ENCODE peak calls at places on chromosomes 7 and 10, in four cellular contexts. One of them, this sample, is unnamed. For H3K4me1, the result is how much of the 10 kb centered on the place peaks cover.

GRCh38 chr7:45687185-45687560 is 113.0 kb downstream of the ADCY1 start:
- DNase-seq in GM23248: no peak
- DNase-seq in colonic mucosa: peak
- DNase-seq in CD8-positive, alpha-beta memory T cell: no peak
- DNase-seq in this sample: no peak

GRCh38 chr10:78045856-78046255 is 12.2 kb downstream of the RPS24 start:
- DNase-seq in GM23248: no peak
- DNase-seq in colonic mucosa: no peak
- DNase-seq in CD8-positive, alpha-beta memory T cell: no peak
- DNase-seq in this sample: no peak

GRCh38 chr10:83545901-83546391 is 593.4 kb upstream of the GHITM start:
- DNase-seq in GM23248: no peak
- DNase-seq in colonic mucosa: no peak
- DNase-seq in CD8-positive, alpha-beta memory T cell: no peak
- DNase-seq in this sample: no peak

GRCh38 chr10:78528749-78529204 is 495.1 kb downstream of the RPS24 start:
- DNase-seq in GM23248: no peak
- DNase-seq in colonic mucosa: no peak
- DNase-seq in CD8-positive, alpha-beta memory T cell: no peak
- DNase-seq in this sample: no peak

GRCh38 chr7:159114981-159115380 is 29.7 kb downstream of the VIPR2 start:
- DNase-seq in GM23248: no peak
- DNase-seq in colonic mucosa: no peak
- DNase-seq in CD8-positive, alpha-beta memory T cell: no peak
- DNase-seq in this sample: no peak

GRCh38 chr10:87546221-87546620 is 41.5 kb downstream of the MINPP1 start:
- DNase-seq in GM23248: peak
- DNase-seq in colonic mucosa: no peak
- DNase-seq in CD8-positive, alpha-beta memory T cell: no peak
- DNase-seq in this sample: no peak

GRCh38 chr7:143279186-143280098 is 5.3 kb upstream of the TMEM139 start:
- DNase-seq in GM23248: peak
- DNase-seq in colonic mucosa: no peak
- DNase-seq in CD8-positive, alpha-beta memory T cell: peak
- DNase-seq in this sample: peak

GRCh38 chr7:158407581-158408331 is 179.9 kb downstream of the PTPRN2 start:
- DNase-seq in GM23248: peak
- DNase-seq in colonic mucosa: no peak
- DNase-seq in CD8-positive, alpha-beta memory T cell: no peak
- DNase-seq in this sample: peak

GRCh38 chr7:134515569-134516468 is 11.5 kb upstream of the AKR1B10 start:
- DNase-seq in GM23248: peak
- DNase-seq in colonic mucosa: no peak
- DNase-seq in CD8-positive, alpha-beta memory T cell: no peak
- DNase-seq in this sample: peak

GRCh38 chr10:118910702-118911101 is 118.8 kb upstream of the NANOS1 start:
- DNase-seq in GM23248: no peak
- DNase-seq in colonic mucosa: no peak
- DNase-seq in CD8-positive, alpha-beta memory T cell: no peak
- DNase-seq in this sample: no peak

GRCh38 chr7:81877890-81878289 is 108.0 kb upstream of the HGF start:
- DNase-seq in GM23248: no peak
- DNase-seq in colonic mucosa: no peak
- DNase-seq in CD8-positive, alpha-beta memory T cell: no peak
- DNase-seq in this sample: no peak

GRCh38 chr10:71531485-71532446 is 135.0 kb downstream of the CDH23 start:
- DNase-seq in GM23248: peak
- DNase-seq in colonic mucosa: no peak
- DNase-seq in CD8-positive, alpha-beta memory T cell: no peak
- DNase-seq in this sample: no peak

GRCh38 chr7:102208826-102209225 is 77.8 kb upstream of the SH2B2 start:
- DNase-seq in GM23248: no peak
- DNase-seq in colonic mucosa: no peak
- DNase-seq in CD8-positive, alpha-beta memory T cell: no peak
- DNase-seq in this sample: no peak

GRCh38 chr7:27153526-27153925 is 1.1 kb upstream of the HOXA3 start:
- DNase-seq in GM23248: no peak
- DNase-seq in colonic mucosa: peak
- DNase-seq in CD8-positive, alpha-beta memory T cell: no peak
- DNase-seq in this sample: no peak

GRCh38 chr7:139741813-139742344 is 35.9 kb downstream of the HIPK2 start:
- DNase-seq in GM23248: peak
- DNase-seq in colonic mucosa: no peak
- DNase-seq in CD8-positive, alpha-beta memory T cell: no peak
- DNase-seq in this sample: no peak

GRCh38 chr7:155206286-155207020 is 91.2 kb upstream of the INSIG1 start:
- DNase-seq in GM23248: peak
- DNase-seq in colonic mucosa: peak
- DNase-seq in CD8-positive, alpha-beta memory T cell: no peak
- DNase-seq in this sample: peak

GRCh38 chr10:76643465-76643864 is 994.1 kb downstream of the KCNMA1 start:
- DNase-seq in GM23248: no peak
- DNase-seq in colonic mucosa: peak
- DNase-seq in CD8-positive, alpha-beta memory T cell: no peak
- DNase-seq in this sample: no peak

GRCh38 chr10:87692956-87693484 is 33.3 kb downstream of the PAPSS2 start:
- DNase-seq in GM23248: no peak
- DNase-seq in colonic mucosa: no peak
- DNase-seq in CD8-positive, alpha-beta memory T cell: no peak
- DNase-seq in this sample: no peak

GRCh38 chr10:34348917-34349509 is 466.1 kb downstream of the PARD3 start:
- DNase-seq in GM23248: no peak
- DNase-seq in colonic mucosa: no peak
- DNase-seq in CD8-positive, alpha-beta memory T cell: no peak
- DNase-seq in this sample: no peak

GRCh38 chr7:332646-333398 is 42.9 kb downstream of the FOXL3 start:
- DNase-seq in GM23248: peak
- DNase-seq in colonic mucosa: peak
- DNase-seq in CD8-positive, alpha-beta memory T cell: peak
- DNase-seq in this sample: peak

GRCh38 chr10:84181631-84182030 is 8.0 kb downstream of the GPR15LG start:
- DNase-seq in GM23248: no peak
- DNase-seq in colonic mucosa: no peak
- DNase-seq in CD8-positive, alpha-beta memory T cell: no peak
- DNase-seq in this sample: no peak

GRCh38 chr10:90856964-90857634 is 740 bp downstream of the HTR7 start:
- DNase-seq in GM23248: peak
- DNase-seq in colonic mucosa: no peak
- DNase-seq in CD8-positive, alpha-beta memory T cell: peak
- DNase-seq in this sample: no peak

GRCh38 chr7:118045629-118046028 is 138.3 kb upstream of the LSM8 start:
- DNase-seq in GM23248: no peak
- DNase-seq in colonic mucosa: no peak
- DNase-seq in CD8-positive, alpha-beta memory T cell: no peak
- DNase-seq in this sample: no peak

GRCh38 chr10:60048146-60048545 is 141.8 kb upstream of the CCDC6 start:
- DNase-seq in GM23248: no peak
- DNase-seq in colonic mucosa: peak
- DNase-seq in CD8-positive, alpha-beta memory T cell: no peak
- DNase-seq in this sample: no peak

GRCh38 chr10:72593963-72594362 is 31.9 kb downstream of the MICU1 start:
- DNase-seq in GM23248: no peak
- DNase-seq in colonic mucosa: no peak
- DNase-seq in CD8-positive, alpha-beta memory T cell: no peak
- DNase-seq in this sample: no peak

GRCh38 chr10:29596826-29597225 is 37.9 kb downstream of the SVIL start:
- DNase-seq in GM23248: no peak
- DNase-seq in colonic mucosa: no peak
- DNase-seq in CD8-positive, alpha-beta memory T cell: no peak
- DNase-seq in this sample: no peak

GRCh38 chr7:20114463-20114862 is 102.7 kb downstream of the MACC1 start:
- DNase-seq in GM23248: peak
- DNase-seq in colonic mucosa: no peak
- DNase-seq in CD8-positive, alpha-beta memory T cell: no peak
- DNase-seq in this sample: peak

GRCh38 chr7:20340839-20341238 is 10.1 kb downstream of the ITGB8 start:
- DNase-seq in GM23248: no peak
- DNase-seq in colonic mucosa: peak
- DNase-seq in CD8-positive, alpha-beta memory T cell: no peak
- DNase-seq in this sample: no peak

GRCh38 chr7:75656740-75657139 is 82.0 kb downstream of the HIP1 start:
- DNase-seq in GM23248: no peak
- DNase-seq in colonic mucosa: no peak
- DNase-seq in CD8-positive, alpha-beta memory T cell: no peak
- DNase-seq in this sample: no peak

GRCh38 chr7:113519447-113519846 is 399.4 kb downstream of the PPP1R3A start:
- DNase-seq in GM23248: no peak
- DNase-seq in colonic mucosa: no peak
- DNase-seq in CD8-positive, alpha-beta memory T cell: no peak
- DNase-seq in this sample: no peak

GRCh38 chr7:132138817-132139216 is 437.5 kb downstream of the PLXNA4 start:
- DNase-seq in GM23248: peak
- DNase-seq in colonic mucosa: no peak
- DNase-seq in CD8-positive, alpha-beta memory T cell: no peak
- DNase-seq in this sample: no peak

GRCh38 chr7:152602962-152603361 is 73.0 kb downstream of the XRCC2 start:
- DNase-seq in GM23248: no peak
- DNase-seq in colonic mucosa: no peak
- DNase-seq in CD8-positive, alpha-beta memory T cell: no peak
- DNase-seq in this sample: no peak

GRCh38 chr10:72802291-72803118 is 91.0 kb upstream of the OIT3 start:
- DNase-seq in GM23248: peak
- DNase-seq in colonic mucosa: no peak
- DNase-seq in CD8-positive, alpha-beta memory T cell: no peak
- DNase-seq in this sample: peak

GRCh38 chr7:2838873-2839578 is 5.1 kb downstream of the GNA12 start:
- DNase-seq in GM23248: no peak
- DNase-seq in colonic mucosa: no peak
- DNase-seq in CD8-positive, alpha-beta memory T cell: no peak
- DNase-seq in this sample: no peak

GRCh38 chr7:47586925-47587324 is 5.0 kb upstream of the TNS3 start:
- DNase-seq in GM23248: no peak
- DNase-seq in colonic mucosa: no peak
- DNase-seq in CD8-positive, alpha-beta memory T cell: no peak
- DNase-seq in this sample: no peak

GRCh38 chr10:93115661-93116383 is 42.1 kb downstream of the CYP26A1 start:
- DNase-seq in GM23248: peak
- DNase-seq in colonic mucosa: peak
- DNase-seq in CD8-positive, alpha-beta memory T cell: peak
- DNase-seq in this sample: peak

GRCh38 chr7:123784263-123784662 is 35.5 kb upstream of the WASL start:
- DNase-seq in GM23248: no peak
- DNase-seq in colonic mucosa: no peak
- DNase-seq in CD8-positive, alpha-beta memory T cell: no peak
- DNase-seq in this sample: peak

GRCh38 chr10:131580674-131581073 is 269.2 kb upstream of the TCERG1L start:
- DNase-seq in GM23248: no peak
- DNase-seq in colonic mucosa: no peak
- DNase-seq in CD8-positive, alpha-beta memory T cell: no peak
- DNase-seq in this sample: no peak

GRCh38 chr10:21912583-21912982 is 90.9 kb downstream of the DNAJC1 start:
- DNase-seq in GM23248: peak
- DNase-seq in colonic mucosa: no peak
- DNase-seq in CD8-positive, alpha-beta memory T cell: no peak
- DNase-seq in this sample: no peak
- H3K4me1 ChIP-seq in GM23248: under half
- H3K4me1 ChIP-seq in colonic mucosa: under half
- H3K4me1 ChIP-seq in CD8-positive, alpha-beta memory T cell: under half
- H3K4me1 ChIP-seq in this sample: under half

GRCh38 chr7:129370812-129371211 is 63.4 kb upstream of the STRIP2 start:
- DNase-seq in GM23248: no peak
- DNase-seq in colonic mucosa: no peak
- DNase-seq in CD8-positive, alpha-beta memory T cell: no peak
- DNase-seq in this sample: no peak

GRCh38 chr7:129373651-129374428 is 60.4 kb upstream of the STRIP2 start:
- DNase-seq in GM23248: no peak
- DNase-seq in colonic mucosa: no peak
- DNase-seq in CD8-positive, alpha-beta memory T cell: no peak
- DNase-seq in this sample: no peak

GRCh38 chr7:129367700-129368388 is 66.4 kb upstream of the STRIP2 start:
- DNase-seq in GM23248: peak
- DNase-seq in colonic mucosa: peak
- DNase-seq in CD8-positive, alpha-beta memory T cell: peak
- DNase-seq in this sample: peak

GRCh38 chr7:129367349-129367699 is 66.9 kb upstream of the STRIP2 start:
- DNase-seq in GM23248: no peak
- DNase-seq in colonic mucosa: no peak
- DNase-seq in CD8-positive, alpha-beta memory T cell: no peak
- DNase-seq in this sample: no peak

GRCh38 chr7:129368389-129368986 is 65.7 kb upstream of the STRIP2 start:
- DNase-seq in GM23248: no peak
- DNase-seq in colonic mucosa: no peak
- DNase-seq in CD8-positive, alpha-beta memory T cell: no peak
- DNase-seq in this sample: no peak
- H3K4me3 ChIP-seq in GM23248: no peak
- H3K4me3 ChIP-seq in colonic mucosa: peak
- H3K4me3 ChIP-seq in CD8-positive, alpha-beta memory T cell: no peak
- H3K4me3 ChIP-seq in this sample: peak

GRCh38 chr10:13761490-13762091 is 174.8 kb downstream of the PRPF18 start:
- DNase-seq in GM23248: no peak
- DNase-seq in colonic mucosa: no peak
- DNase-seq in CD8-positive, alpha-beta memory T cell: no peak
- DNase-seq in this sample: no peak
- H3K4me1 ChIP-seq in GM23248: under half
- H3K4me1 ChIP-seq in colonic mucosa: under half
- H3K4me1 ChIP-seq in CD8-positive, alpha-beta memory T cell: under half
- H3K4me1 ChIP-seq in this sample: under half

GRCh38 chr10:6402960-6403359 is 177.1 kb downstream of the PRKCQ start:
- DNase-seq in GM23248: no peak
- DNase-seq in colonic mucosa: no peak
- DNase-seq in CD8-positive, alpha-beta memory T cell: no peak
- DNase-seq in this sample: no peak

GRCh38 chr10:6406220-6407033 is 173.6 kb downstream of the PRKCQ start:
- DNase-seq in GM23248: peak
- DNase-seq in colonic mucosa: no peak
- DNase-seq in CD8-positive, alpha-beta memory T cell: peak
- DNase-seq in this sample: peak

GRCh38 chr10:6404127-6405072 is 175.7 kb downstream of the PRKCQ start:
- DNase-seq in GM23248: no peak
- DNase-seq in colonic mucosa: no peak
- DNase-seq in CD8-positive, alpha-beta memory T cell: no peak
- DNase-seq in this sample: no peak

GRCh38 chr10:6407034-6407721 is 172.9 kb downstream of the PRKCQ start:
- DNase-seq in GM23248: no peak
- DNase-seq in colonic mucosa: no peak
- DNase-seq in CD8-positive, alpha-beta memory T cell: no peak
- DNase-seq in this sample: no peak

GRCh38 chr10:6405713-6406112 is 174.4 kb downstream of the PRKCQ start:
- DNase-seq in GM23248: no peak
- DNase-seq in colonic mucosa: no peak
- DNase-seq in CD8-positive, alpha-beta memory T cell: no peak
- DNase-seq in this sample: no peak
- H3K4me3 ChIP-seq in GM23248: no peak
- H3K4me3 ChIP-seq in colonic mucosa: no peak
- H3K4me3 ChIP-seq in CD8-positive, alpha-beta memory T cell: no peak
- H3K4me3 ChIP-seq in this sample: no peak

DNA sequence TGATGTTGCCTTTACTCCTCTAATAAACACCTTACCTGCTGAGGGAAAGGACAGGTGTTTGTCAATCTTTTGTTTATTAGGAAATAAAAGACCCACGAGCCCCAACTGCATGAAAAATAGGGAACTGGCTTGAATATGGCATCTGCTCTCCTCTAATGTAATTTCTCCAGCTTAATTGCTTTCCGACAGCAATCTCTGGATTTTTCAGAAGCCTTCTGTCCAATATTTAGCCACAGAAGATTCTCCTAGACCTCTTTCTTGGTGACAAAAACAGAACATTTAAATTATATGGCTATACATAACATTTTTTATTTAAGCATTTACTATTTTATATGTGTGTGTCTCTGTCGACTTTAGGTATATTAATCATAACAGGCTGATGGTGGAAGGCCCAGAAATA is 317.4 kb upstream of the ADARB2 start:
- DNase-seq in GM23248: no peak
- DNase-seq in colonic mucosa: no peak
- DNase-seq in CD8-positive, alpha-beta memory T cell: no peak
- DNase-seq in this sample: no peak
- H3K4me1 ChIP-seq in GM23248: under half
- H3K4me1 ChIP-seq in colonic mucosa: under half
- H3K4me1 ChIP-seq in CD8-positive, alpha-beta memory T cell: under half
- H3K4me1 ChIP-seq in this sample: under half

This sample was measured in adipocyte.